ENCODE peak calls at places on chromosomes 13 and 19, in nine cellular contexts. One of them, this sample, is unnamed.

GRCh38 chr19:40247735-40248262 is 21.3 kb upstream of the CCNP start:
- DNase-seq in GM12892: no peak
- DNase-seq in T-helper 2 cell: no peak
- DNase-seq in activated T-helper 1 cell treated with anti-CD3 and anti-CD28 coated beads, Interleukin-2, amount 50 U/mL, for 16 hours: no peak
- DNase-seq in Calu3: no peak
- DNase-seq in NCI-H1930: no peak
- DNase-seq in endothelial cell of umbilical vein: no peak
- DNase-seq in fibroblast of lung: no peak
- DNase-seq in AG04450: no peak
- DNase-seq in this sample: no peak

GRCh38 chr13:101449971-101450748 is 2.3 kb upstream of the ITGBL1 start:
- DNase-seq in GM12892: no peak
- DNase-seq in T-helper 2 cell: no peak
- DNase-seq in activated T-helper 1 cell treated with anti-CD3 and anti-CD28 coated beads, Interleukin-2, amount 50 U/mL, for 16 hours: no peak
- DNase-seq in Calu3: no peak
- DNase-seq in NCI-H1930: no peak
- DNase-seq in endothelial cell of umbilical vein: peak
- DNase-seq in fibroblast of lung: peak
- DNase-seq in AG04450: peak
- DNase-seq in this sample: no peak

GRCh38 chr13:44393391-44393790 is 19.8 kb downstream of the SERP2 start:
- DNase-seq in GM12892: no peak
- DNase-seq in T-helper 2 cell: no peak
- DNase-seq in activated T-helper 1 cell treated with anti-CD3 and anti-CD28 coated beads, Interleukin-2, amount 50 U/mL, for 16 hours: no peak
- DNase-seq in Calu3: no peak
- DNase-seq in NCI-H1930: no peak
- DNase-seq in endothelial cell of umbilical vein: peak
- DNase-seq in fibroblast of lung: peak
- DNase-seq in AG04450: no peak
- DNase-seq in this sample: no peak

GRCh38 chr19:28468701-28469459 is 744.1 kb downstream of the UQCRFS1 start:
- DNase-seq in GM12892: no peak
- DNase-seq in T-helper 2 cell: no peak
- DNase-seq in activated T-helper 1 cell treated with anti-CD3 and anti-CD28 coated beads, Interleukin-2, amount 50 U/mL, for 16 hours: no peak
- DNase-seq in Calu3: peak
- DNase-seq in NCI-H1930: no peak
- DNase-seq in endothelial cell of umbilical vein: no peak
- DNase-seq in fibroblast of lung: peak
- DNase-seq in AG04450: no peak
- DNase-seq in this sample: no peak

GRCh38 chr13:94433055-94433947 is 46.2 kb downstream of the DCT start:
- DNase-seq in GM12892: no peak
- DNase-seq in T-helper 2 cell: peak
- DNase-seq in activated T-helper 1 cell treated with anti-CD3 and anti-CD28 coated beads, Interleukin-2, amount 50 U/mL, for 16 hours: no peak
- DNase-seq in Calu3: no peak
- DNase-seq in NCI-H1930: no peak
- DNase-seq in endothelial cell of umbilical vein: peak
- DNase-seq in fibroblast of lung: no peak
- DNase-seq in AG04450: no peak
- DNase-seq in this sample: no peak

GRCh38 chr19:53538378-53539109 is 599 bp downstream of the ZNF331 start:
- DNase-seq in GM12892: no peak
- DNase-seq in T-helper 2 cell: peak
- DNase-seq in activated T-helper 1 cell treated with anti-CD3 and anti-CD28 coated beads, Interleukin-2, amount 50 U/mL, for 16 hours: no peak
- DNase-seq in Calu3: no peak
- DNase-seq in NCI-H1930: no peak
- DNase-seq in endothelial cell of umbilical vein: no peak
- DNase-seq in fibroblast of lung: no peak
- DNase-seq in AG04450: no peak
- DNase-seq in this sample: no peak

GRCh38 chr19:14022469-14022868 is 5.5 kb upstream of the RLN3 start:
- DNase-seq in GM12892: no peak
- DNase-seq in T-helper 2 cell: no peak
- DNase-seq in activated T-helper 1 cell treated with anti-CD3 and anti-CD28 coated beads, Interleukin-2, amount 50 U/mL, for 16 hours: no peak
- DNase-seq in Calu3: no peak
- DNase-seq in NCI-H1930: no peak
- DNase-seq in endothelial cell of umbilical vein: no peak
- DNase-seq in fibroblast of lung: peak
- DNase-seq in AG04450: no peak
- DNase-seq in this sample: no peak

GRCh38 chr13:34025746-34026145 is 207.8 kb downstream of the RFC3 start:
- DNase-seq in GM12892: no peak
- DNase-seq in T-helper 2 cell: no peak
- DNase-seq in activated T-helper 1 cell treated with anti-CD3 and anti-CD28 coated beads, Interleukin-2, amount 50 U/mL, for 16 hours: no peak
- DNase-seq in Calu3: no peak
- DNase-seq in NCI-H1930: no peak
- DNase-seq in endothelial cell of umbilical vein: peak
- DNase-seq in fibroblast of lung: peak
- DNase-seq in AG04450: no peak
- DNase-seq in this sample: no peak

GRCh38 chr13:77150651-77151050 is 123.7 kb upstream of the FBXL3 start:
- DNase-seq in GM12892: no peak
- DNase-seq in T-helper 2 cell: no peak
- DNase-seq in activated T-helper 1 cell treated with anti-CD3 and anti-CD28 coated beads, Interleukin-2, amount 50 U/mL, for 16 hours: no peak
- DNase-seq in Calu3: no peak
- DNase-seq in NCI-H1930: no peak
- DNase-seq in endothelial cell of umbilical vein: no peak
- DNase-seq in fibroblast of lung: peak
- DNase-seq in AG04450: no peak
- DNase-seq in this sample: no peak

GRCh38 chr19:19507354-19507753 is 8.0 kb downstream of the TSSK6 start:
- DNase-seq in GM12892: no peak
- DNase-seq in T-helper 2 cell: no peak
- DNase-seq in activated T-helper 1 cell treated with anti-CD3 and anti-CD28 coated beads, Interleukin-2, amount 50 U/mL, for 16 hours: no peak
- DNase-seq in Calu3: no peak
- DNase-seq in NCI-H1930: no peak
- DNase-seq in endothelial cell of umbilical vein: no peak
- DNase-seq in fibroblast of lung: no peak
- DNase-seq in AG04450: no peak
- DNase-seq in this sample: no peak

GRCh38 chr13:33228645-33229445 is 56.7 kb downstream of the STARD13 start:
- DNase-seq in GM12892: no peak
- DNase-seq in T-helper 2 cell: peak
- DNase-seq in activated T-helper 1 cell treated with anti-CD3 and anti-CD28 coated beads, Interleukin-2, amount 50 U/mL, for 16 hours: no peak
- DNase-seq in Calu3: no peak
- DNase-seq in NCI-H1930: peak
- DNase-seq in endothelial cell of umbilical vein: peak
- DNase-seq in fibroblast of lung: peak
- DNase-seq in AG04450: no peak
- DNase-seq in this sample: no peak

GRCh38 chr13:30333601-30334000 is 26.2 kb upstream of the KATNAL1 start:
- DNase-seq in GM12892: no peak
- DNase-seq in T-helper 2 cell: no peak
- DNase-seq in activated T-helper 1 cell treated with anti-CD3 and anti-CD28 coated beads, Interleukin-2, amount 50 U/mL, for 16 hours: no peak
- DNase-seq in Calu3: no peak
- DNase-seq in NCI-H1930: no peak
- DNase-seq in endothelial cell of umbilical vein: no peak
- DNase-seq in fibroblast of lung: no peak
- DNase-seq in AG04450: no peak
- DNase-seq in this sample: no peak

GRCh38 chr13:23941216-23941615 is 43.9 kb upstream of the C1QTNF9B start:
- DNase-seq in GM12892: no peak
- DNase-seq in T-helper 2 cell: no peak
- DNase-seq in activated T-helper 1 cell treated with anti-CD3 and anti-CD28 coated beads, Interleukin-2, amount 50 U/mL, for 16 hours: no peak
- DNase-seq in Calu3: no peak
- DNase-seq in NCI-H1930: no peak
- DNase-seq in endothelial cell of umbilical vein: no peak
- DNase-seq in fibroblast of lung: peak
- DNase-seq in AG04450: no peak
- DNase-seq in this sample: no peak

GRCh38 chr13:107200491-107200890 is 632.6 kb upstream of the ARGLU1 start:
- DNase-seq in GM12892: no peak
- DNase-seq in T-helper 2 cell: no peak
- DNase-seq in activated T-helper 1 cell treated with anti-CD3 and anti-CD28 coated beads, Interleukin-2, amount 50 U/mL, for 16 hours: no peak
- DNase-seq in Calu3: no peak
- DNase-seq in NCI-H1930: no peak
- DNase-seq in endothelial cell of umbilical vein: no peak
- DNase-seq in fibroblast of lung: no peak
- DNase-seq in AG04450: no peak
- DNase-seq in this sample: no peak

GRCh38 chr19:45815501-45816216 is 551 bp upstream of the RSPH6A start:
- DNase-seq in GM12892: peak
- DNase-seq in T-helper 2 cell: no peak
- DNase-seq in activated T-helper 1 cell treated with anti-CD3 and anti-CD28 coated beads, Interleukin-2, amount 50 U/mL, for 16 hours: no peak
- DNase-seq in Calu3: no peak
- DNase-seq in NCI-H1930: peak
- DNase-seq in endothelial cell of umbilical vein: peak
- DNase-seq in fibroblast of lung: peak
- DNase-seq in AG04450: no peak
- DNase-seq in this sample: no peak

GRCh38 chr19:46579286-46579944 is 21.7 kb upstream of the CALM3 start:
- DNase-seq in GM12892: no peak
- DNase-seq in T-helper 2 cell: peak
- DNase-seq in activated T-helper 1 cell treated with anti-CD3 and anti-CD28 coated beads, Interleukin-2, amount 50 U/mL, for 16 hours: peak
- DNase-seq in Calu3: no peak
- DNase-seq in NCI-H1930: no peak
- DNase-seq in endothelial cell of umbilical vein: no peak
- DNase-seq in fibroblast of lung: no peak
- DNase-seq in AG04450: no peak
- DNase-seq in this sample: no peak

This sample was measured in GM12891.